ENCODE peak calls at places on chromosomes 5 and 9, in seven cellular contexts. F is Panc1, K is sigmoid colon, H is HCT116, Z is stomach, D is SK-N-SH, S is endothelial cell of umbilical vein. I is an unnamed sample.

GRCh38 chr5:95283761-95284511 is 958 bp downstream of the MCTP1 start:
- DNase-seq in F (no peak), K (no peak), H (no peak), Z (peak), D (peak), S (peak), I (peak)

GRCh38 chr9:133505186-133505830 is 19.5 kb downstream of the MYMK start:
- DNase-seq in F (no peak), K (no peak), H (no peak), Z (no peak), D (peak), S (no peak), I (no peak)

GRCh38 chr9:129023036-129023907 is 4.9 kb downstream of the SH3GLB2 start:
- DNase-seq in F (no peak), K (peak), H (no peak), Z (no peak), D (peak), S (no peak), I (no peak)

GRCh38 chr5:135075621-135076585 is 41.9 kb upstream of the PITX1 start:
- DNase-seq in F (no peak), K (peak), H (no peak), Z (no peak), D (no peak), S (no peak), I (no peak)

GRCh38 chr9:91207481-91207888 is 154.2 kb downstream of the AUH start:
- DNase-seq in F (no peak), K (no peak), H (no peak), Z (no peak), D (no peak), S (no peak), I (no peak)

GRCh38 chr5:96664669-96665068 is 2.5 kb downstream of the CAST start:
- DNase-seq in F (no peak), K (no peak), H (no peak), Z (no peak), D (no peak), S (no peak), I (no peak)

GRCh38 chr5:41763096-41763495 is 107.1 kb downstream of the OXCT1 start:
- DNase-seq in F (no peak), K (no peak), H (no peak), Z (no peak), D (no peak), S (no peak), I (no peak)

GRCh38 chr9:134960701-134961181 is 43.0 kb upstream of the FCN1 start:
- DNase-seq in F (no peak), K (peak), H (no peak), Z (no peak), D (no peak), S (no peak), I (no peak)

GRCh38 chr9:134231330-134231745 is 67.0 kb upstream of the RNU6ATAC start:
- DNase-seq in F (no peak), K (peak), H (no peak), Z (no peak), D (no peak), S (no peak), I (no peak)

GRCh38 chr5:110686264-110686663 is 40.2 kb downstream of the TMEM232 start:
- DNase-seq in F (no peak), K (no peak), H (no peak), Z (no peak), D (no peak), S (no peak), I (no peak)

GRCh38 chr5:130992621-130993020 is 172.4 kb downstream of the HINT1 start:
- DNase-seq in F (no peak), K (no peak), H (no peak), Z (no peak), D (no peak), S (no peak), I (no peak)

GRCh38 chr9:113589407-113589806 is 125.9 kb downstream of the RGS3 start:
- DNase-seq in F (no peak), K (peak), H (no peak), Z (no peak), D (no peak), S (peak), I (peak)

GRCh38 chr5:23506329-23507236 is 826 bp upstream of the PRDM9 start:
- DNase-seq in F (no peak), K (no peak), H (no peak), Z (no peak), D (peak), S (no peak), I (no peak)

GRCh38 chr5:96873469-96873868 is 2.8 kb upstream of the ERAP2 start:
- DNase-seq in F (no peak), K (no peak), H (no peak), Z (no peak), D (no peak), S (no peak), I (no peak)

GRCh38 chr5:26012078-26012477 is 1026.3 kb downstream of the CDH9 start:
- DNase-seq in F (no peak), K (no peak), H (no peak), Z (no peak), D (no peak), S (no peak), I (no peak)

GRCh38 chr5:140553657-140554056 is 3.6 kb downstream of the SRA1 start:
- DNase-seq in F (no peak), K (no peak), H (no peak), Z (no peak), D (no peak), S (peak), I (no peak)
- TF ChIP-seq POLR2AphosphoS5 in F (no peak), K (no peak), H (peak), Z (no peak), D (no peak), S (no peak), I (no peak)

GRCh38 chr9:105281926-105282325 is 37.5 kb downstream of the SLC44A1 start:
- DNase-seq in F (no peak), K (no peak), H (no peak), Z (no peak), D (no peak), S (no peak), I (no peak)
- H3K27ac ChIP-seq in F (no peak), K (no peak), H (no peak), Z (no peak), D (no peak), S (no peak), I (no peak)

DNA sequence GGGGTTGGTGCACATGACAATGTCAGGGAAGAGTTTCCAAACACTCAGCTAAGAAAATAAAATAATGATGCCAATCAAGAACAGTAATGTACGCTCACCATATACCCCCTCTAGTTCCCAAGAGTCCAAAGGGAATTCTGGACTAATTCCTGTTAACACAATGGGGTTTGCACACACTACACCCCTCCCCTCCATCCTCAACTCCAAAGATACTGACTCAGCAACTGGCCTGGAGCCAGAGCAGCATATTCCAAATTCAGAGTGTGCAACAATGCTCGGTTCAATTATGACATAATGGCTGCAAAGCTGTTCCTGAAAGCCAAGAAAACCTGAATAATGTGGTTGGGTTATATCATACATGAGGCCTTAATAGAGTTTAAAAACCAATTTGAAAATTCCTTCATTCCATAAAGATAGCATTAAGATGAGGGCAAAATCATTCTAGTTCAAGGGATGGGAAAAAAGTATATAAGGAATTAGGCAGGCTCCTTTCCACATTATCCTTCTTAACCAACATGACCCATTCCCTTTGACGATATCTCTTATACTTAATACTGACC is 4.5 kb downstream of the C5orf63 start:
- DNase-seq in F (no peak), K (no peak), H (no peak), Z (no peak), D (no peak), S (peak), I (no peak)
- TF ChIP-seq CTCF in F (no peak), K (no peak), H (no peak), Z (no peak), D (no peak), S (no peak), I (no peak)

DNA sequence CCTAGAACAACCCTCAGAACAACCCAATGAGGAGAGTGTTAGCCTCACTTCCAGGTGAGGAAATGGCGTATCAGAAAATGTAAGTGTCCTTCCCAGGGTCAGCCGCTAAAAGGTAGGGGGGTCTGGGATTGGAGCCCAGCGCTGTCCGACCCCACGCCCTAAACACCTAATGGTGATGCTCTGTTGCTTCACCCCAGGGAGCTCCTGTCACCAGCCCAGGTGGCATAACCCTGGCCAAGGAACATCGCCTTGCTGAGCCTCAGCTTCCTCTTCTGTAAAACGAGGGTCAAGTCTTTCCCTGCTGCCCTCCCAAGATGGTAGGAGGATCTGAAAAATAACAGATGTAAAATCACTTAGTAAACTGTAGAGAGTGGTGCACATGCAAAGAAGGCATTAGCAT is 132.5 kb downstream of the PAX5 start:
- DNase-seq in F (no peak), K (no peak), H (no peak), Z (no peak), D (no peak), S (no peak), I (no peak)
- TF ChIP-seq POLR2AphosphoS5 in F (no peak), K (no peak), H (no peak), Z (no peak), D (no peak), S (no peak), I (no peak)

GRCh38 chr5:998276-998974 is 10.2 kb upstream of the NKD2 start:
- DNase-seq in F (no peak), K (peak), H (no peak), Z (peak), D (no peak), S (no peak), I (peak)
- H3K27ac ChIP-seq in F (no peak), K (peak), H (no peak), Z (peak), D (no peak), S (no peak), I (peak)

GRCh38 chr9:97280755-97281330 is 26.6 kb upstream of the CCDC180 start:
- DNase-seq in F (no peak), K (no peak), H (no peak), Z (no peak), D (no peak), S (no peak), I (no peak)

GRCh38 chr9:97283768-97284167 is 23.7 kb upstream of the CCDC180 start:
- DNase-seq in F (no peak), K (no peak), H (no peak), Z (no peak), D (no peak), S (no peak), I (no peak)

GRCh38 chr9:97284798-97285197 is 22.7 kb upstream of the CCDC180 start:
- DNase-seq in F (no peak), K (no peak), H (no peak), Z (no peak), D (no peak), S (no peak), I (no peak)
- TF ChIP-seq CTCF in F (no peak), K (no peak), H (peak), Z (no peak), D (no peak), S (no peak), I (no peak)

GRCh38 chr5:138901716-138902115 is 26.6 kb upstream of the LRRTM2 start:
- DNase-seq in F (no peak), K (no peak), H (no peak), Z (no peak), D (no peak), S (no peak), I (no peak)
- TF ChIP-seq POLR2AphosphoS5 in F (no peak), K (no peak), H (no peak), Z (no peak), D (no peak), S (no peak), I (no peak)

GRCh38 chr9:33288235-33288634 is 2.1 kb upstream of the NFX1 start:
- DNase-seq in F (no peak), K (no peak), H (no peak), Z (no peak), D (no peak), S (no peak), I (no peak)
- H3K27ac ChIP-seq in F (no peak), K (peak), H (no peak), Z (peak), D (no peak), S (no peak), I (peak)

DNA sequence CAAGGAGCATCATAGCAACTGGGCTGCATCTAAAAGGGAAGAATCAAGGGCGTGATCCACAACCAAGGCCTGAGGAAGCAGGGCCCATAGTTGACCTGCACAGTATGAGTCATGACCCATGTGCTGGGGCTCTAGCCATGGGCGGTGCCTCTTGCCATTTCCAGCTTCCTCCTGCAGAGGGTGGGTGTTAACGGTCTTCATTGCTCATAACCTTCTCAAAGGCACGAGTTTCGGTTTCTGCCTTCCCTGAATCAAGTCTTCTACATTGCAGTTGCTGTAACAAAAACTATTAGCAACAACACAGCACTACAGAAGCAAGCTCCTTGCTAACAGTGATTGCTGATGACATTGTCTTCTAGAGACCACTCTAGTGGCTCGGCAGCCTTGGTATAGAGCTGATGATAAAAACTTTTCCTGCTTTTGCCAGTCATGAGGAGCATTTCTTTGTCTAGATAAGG is 66.9 kb downstream of the CTSL start:
- DNase-seq in F (no peak), K (peak), H (peak), Z (peak), D (no peak), S (peak), I (peak)
- TF ChIP-seq CTCF in F (no peak), K (no peak), H (peak), Z (no peak), D (peak), S (peak), I (no peak)